ENCODE peak calls at places on chromosomes 3 and 15, in six cellular contexts. L, Q, W, G, T and K are unnamed samples.

GRCh38 chr3:58835075-58835474 is 168.5 kb upstream of the FAM3D start:
- DNase-seq in Q (no peak), T (no peak), L (no peak), G (no peak), W (no peak), K (no peak)

GRCh38 chr15:41630616-41631218 is 29.5 kb upstream of the MGA start:
- DNase-seq in Q (no peak), W (no peak), T (no peak), G (no peak), L (no peak), K (no peak)

GRCh38 chr3:179020112-179020511 is 51.5 kb downstream of the ZMAT3 start:
- DNase-seq in Q (no peak), T (no peak), G (no peak), W (no peak), L (no peak), K (no peak)

GRCh38 chr3:86814918-86815655 is 175.9 kb downstream of the VGLL3 start:
- DNase-seq in T (peak; percentile 59), W (no peak), G (no peak), L (no peak), Q (no peak), K (no peak)

GRCh38 chr3:16604433-16604832 is 790 bp downstream of the DAZL start:
- DNase-seq in L (no peak), G (no peak), T (no peak), Q (no peak), W (no peak), K (no peak)

GRCh38 chr3:165056510-165056909 is 21.8 kb downstream of the SI start:
- DNase-seq in T (peak; percentile 45), G (no peak), Q (no peak), W (no peak), L (no peak), K (no peak)

GRCh38 chr15:47750030-47750739 is 32.9 kb downstream of the SEMA6D start:
- DNase-seq in W (no peak), L (peak; percentile 56), G (no peak), T (peak; percentile 57), Q (no peak), K (no peak)

GRCh38 chr3:49616491-49616941 is 57.6 kb upstream of the APEH start:
- DNase-seq in Q (no peak), T (peak; percentile 73), W (no peak), L (no peak), G (no peak), K (no peak)

GRCh38 chr3:47406762-47407149 is 25.9 kb downstream of the PTPN23 start:
- DNase-seq in W (no peak), T (no peak), G (no peak), Q (no peak), L (no peak), K (peak; percentile 64)

GRCh38 chr3:37511357-37511970 is 337.1 kb upstream of the LRRFIP2 start:
- DNase-seq in L (no peak), T (no peak), G (no peak), W (no peak), Q (no peak), K (no peak)

GRCh38 chr3:87167634-87168456 is 59.3 kb upstream of the CHMP2B start:
- DNase-seq in G (no peak), Q (peak; percentile 15), L (no peak), T (peak; percentile 54), W (peak; percentile 46), K (no peak)

GRCh38 chr15:39777497-39777896 is 5.1 kb downstream of the FSIP1 start:
- DNase-seq in W (no peak), Q (no peak), L (no peak), G (no peak), T (no peak), K (no peak)

GRCh38 chr3:11591401-11592266 is 52.1 kb downstream of the VGLL4 start:
- DNase-seq in L (no peak), G (peak; percentile 52), W (peak; percentile 62), Q (no peak), T (peak; percentile 88), K (no peak)

GRCh38 chr3:156151824-156152428 is 31.5 kb downstream of the KCNAB1 start:
- DNase-seq in L (peak; percentile 16), G (peak; percentile 69), W (peak; percentile 60), Q (no peak), T (peak; percentile 89), K (no peak)

GRCh38 chr3:54056521-54056920 is 65.8 kb upstream of the CACNA2D3 start:
- DNase-seq in T (no peak), G (no peak), W (no peak), Q (no peak), L (no peak), K (no peak)

GRCh38 chr3:169148448-169149348 is 514.8 kb downstream of the MECOM start:
- DNase-seq in T (no peak), Q (no peak), W (no peak), L (no peak), G (no peak), K (no peak)

GRCh38 chr15:87142096-87142495 is 1062.4 kb downstream of the AGBL1 start:
- DNase-seq in T (no peak), Q (no peak), W (no peak), G (no peak), L (no peak), K (no peak)

GRCh38 chr3:15899438-15899837 is 101.7 kb upstream of the ANKRD28 start:
- DNase-seq in G (no peak), W (peak; percentile 40), Q (no peak), L (peak; percentile 26), T (peak; percentile 57), K (no peak)

GRCh38 chr15:33722005-33722672 is 246.2 kb upstream of the CHRM5 start:
- DNase-seq in Q (peak; percentile 24), W (no peak), L (no peak), T (no peak), G (no peak), K (no peak)

GRCh38 chr15:58686286-58686685 is 63.2 kb downstream of the ADAM10 start:
- DNase-seq in Q (no peak), W (no peak), L (no peak), G (no peak), T (peak; percentile 67), K (no peak)
- H3K27me3 ChIP-seq in Q (no peaks in the 10 kb centered on the region), W (no peaks in the 10 kb centered on the region), L (no peaks in the 10 kb centered on the region), G (no peaks in the 10 kb centered on the region), T (no peaks in the 10 kb centered on the region), K (no peaks in the 10 kb centered on the region)

DNA sequence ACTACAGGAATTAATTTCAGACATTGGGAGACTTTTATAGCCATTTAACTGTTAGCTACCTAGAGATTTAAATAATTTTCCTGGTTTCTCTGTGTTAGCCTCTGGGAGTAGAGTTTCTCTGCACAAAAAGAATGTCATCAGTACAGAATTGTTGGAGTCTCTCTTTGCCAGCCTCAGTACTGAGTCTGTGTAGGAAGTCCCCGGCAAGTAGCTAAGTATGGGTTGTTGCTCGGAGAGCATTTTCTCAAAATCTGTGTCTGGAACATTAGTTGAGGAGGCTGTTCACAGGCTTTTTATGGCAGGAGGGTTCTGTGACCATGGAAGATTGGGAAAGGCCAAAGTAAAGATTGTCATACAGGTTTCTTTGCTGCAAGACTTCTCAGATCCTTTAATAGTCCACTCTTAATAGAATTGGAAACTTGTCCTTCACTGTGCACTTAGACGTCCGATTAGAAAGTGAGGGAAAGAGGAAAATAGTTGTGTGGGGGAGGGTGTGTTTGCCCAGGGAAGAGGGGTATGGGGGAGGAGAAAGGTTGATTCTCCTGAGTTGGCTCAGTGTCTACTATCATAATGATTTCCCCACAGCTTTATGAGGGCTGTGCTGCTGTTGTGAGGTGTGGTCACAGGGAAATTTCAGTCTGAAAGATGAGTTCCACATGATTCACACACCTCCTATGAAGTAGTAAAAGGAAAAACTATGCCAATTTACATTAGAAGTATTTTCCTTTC is 207.1 kb downstream of the PTPRG start:
- DNase-seq in T (no peak), G (no peak), W (no peak), Q (no peak), L (no peak), K (no peak)
- H3K9me3 ChIP-seq in T (no peaks in the 10 kb centered on the region), G (no peaks in the 10 kb centered on the region), W (no peaks in the 10 kb centered on the region), Q (no peaks in the 10 kb centered on the region), L (no peaks in the 10 kb centered on the region), K (no peaks in the 10 kb centered on the region)

GRCh38 chr3:194308635-194309213 is 42.4 kb downstream of the CPN2 start:
- DNase-seq in T (peak; percentile 24), W (no peak), G (no peak), Q (peak; percentile 40), L (no peak), K (peak; percentile 13)
- H3K27me3 ChIP-seq in T (peaks cover 5% of the 10 kb centered on the region), W (no peaks in the 10 kb centered on the region), G (peaks cover 27% of the 10 kb centered on the region), Q (no peaks in the 10 kb centered on the region), L (peaks cover 83% of the 10 kb centered on the region), K (no peaks in the 10 kb centered on the region)

GRCh38 chr3:1942751-1943150 is 155.9 kb upstream of the CNTN4 start:
- DNase-seq in L (no peak), T (no peak), W (no peak), G (no peak), Q (no peak), K (no peak)

GRCh38 chr3:1943395-1944118 is 155.1 kb upstream of the CNTN4 start:
- DNase-seq in Q (no peak), L (no peak), G (no peak), W (no peak), T (no peak), K (no peak)

GRCh38 chr3:1945698-1946097 is 153.0 kb upstream of the CNTN4 start:
- DNase-seq in Q (no peak), G (no peak), L (no peak), T (no peak), W (no peak), K (no peak)
- H3K9me3 ChIP-seq in Q (no peaks in the 10 kb centered on the region), G (no peaks in the 10 kb centered on the region), L (peaks cover 23% of the 10 kb centered on the region), T (peaks cover 17% of the 10 kb centered on the region), W (peaks cover 5% of the 10 kb centered on the region), K (no peaks in the 10 kb centered on the region)

DNA sequence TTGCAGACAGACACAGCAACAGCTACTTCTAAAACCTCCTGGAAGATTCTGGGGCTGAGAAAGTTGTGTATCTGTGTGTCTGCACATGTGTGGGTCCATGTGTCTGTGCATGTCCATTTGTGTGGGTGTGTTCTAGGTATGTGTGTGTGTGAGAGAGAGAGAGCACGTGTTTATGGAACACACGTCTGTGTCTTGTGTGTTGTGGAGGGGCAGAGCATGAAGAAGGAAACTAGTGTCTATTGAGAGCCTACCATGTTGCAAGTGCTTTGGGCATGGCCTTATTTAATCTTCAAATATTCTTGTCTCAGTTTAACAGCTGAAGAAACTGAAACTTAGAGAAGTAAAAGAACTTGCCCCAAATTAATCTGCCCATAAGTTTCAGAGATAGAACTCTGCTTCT is 327.5 kb downstream of the UACA start:
- DNase-seq in T (no peak), Q (peak; percentile 15), G (no peak), W (no peak), L (no peak), K (no peak)
- H3K27me3 ChIP-seq in T (peaks cover 4% of the 10 kb centered on the region), Q (no peaks in the 10 kb centered on the region), G (no peaks in the 10 kb centered on the region), W (no peaks in the 10 kb centered on the region), L (peaks cover 46% of the 10 kb centered on the region), K (no peaks in the 10 kb centered on the region)

DNA sequence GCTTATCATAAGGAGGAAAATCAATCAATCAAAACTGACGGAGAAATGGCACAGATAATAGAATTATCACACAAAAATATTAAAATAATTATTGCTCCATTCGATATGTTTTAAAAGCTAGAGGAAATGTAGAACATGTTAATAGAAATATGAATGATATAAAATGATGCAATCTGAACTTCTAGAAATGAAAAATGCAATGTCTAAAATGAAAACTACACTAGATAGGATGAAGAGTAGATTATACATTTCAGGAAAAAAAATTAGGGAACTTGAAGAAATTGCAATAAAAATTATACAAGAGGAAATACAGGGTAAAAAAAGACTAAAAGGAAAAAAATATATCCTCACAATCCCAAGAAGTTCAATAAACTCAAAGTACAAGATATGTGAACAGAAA is 80.2 kb upstream of the TP63 start:
- DNase-seq in W (no peak), L (no peak), G (no peak), T (no peak), Q (no peak), K (no peak)
- H3K9me3 ChIP-seq in W (no peaks in the 10 kb centered on the region), L (no peaks in the 10 kb centered on the region), G (peaks cover 6% of the 10 kb centered on the region), T (no peaks in the 10 kb centered on the region), Q (peaks cover 23% of the 10 kb centered on the region), K (peaks cover 11% of the 10 kb centered on the region)